ENCODE peak calls at places on chromosome 19, in four cellular contexts. Q, I, D and L are unnamed samples.

GRCh38 chr19:4369109-4369887 is 25.9 kb downstream of the MPND start:
- DNase-seq in D (peak; percentile 90), I (no peak), Q (no peak), L (no peak)

GRCh38 chr19:49809155-49809986 is 3.7 kb downstream of the FUZ start:
- DNase-seq in Q (peak; percentile 67), I (peak; percentile 42), D (no peak), L (peak; percentile 18)

GRCh38 chr19:48999481-49000325 is 6.0 kb downstream of the RUVBL2 start:
- DNase-seq in I (peak; percentile 85), D (no peak), Q (peak; percentile 89), L (peak; percentile 64)

GRCh38 chr19:41225238-41226052 is 6.4 kb downstream of the AXL start:
- DNase-seq in Q (peak; percentile 63), D (no peak), I (peak; percentile 100), L (peak; percentile 90)

GRCh38 chr19:47707135-47707925 is 5.9 kb upstream of the EHD2 start:
- DNase-seq in D (peak; percentile 21), Q (peak; percentile 92), I (peak; percentile 93), L (peak; percentile 68)

GRCh38 chr19:51327066-51327985 is 14.6 kb downstream of the VSIG10L start:
- DNase-seq in D (no peak), Q (peak; percentile 79), I (peak; percentile 85), L (peak; percentile 30)

GRCh38 chr19:10111405-10111811 is at the start of gene P2RY11:
- DNase-seq in I (no peak), Q (no peak), D (peak; percentile 75), L (no peak)

GRCh38 chr19:49119411-49120324 is at the start of gene PPFIA3:
- DNase-seq in I (peak; percentile 62), Q (peak; percentile 63), D (no peak), L (peak; percentile 51)

GRCh38 chr19:17341845-17342244 is 4.5 kb downstream of the GTPBP3 start:
- DNase-seq in D (no peak), I (no peak), Q (no peak), L (no peak)

GRCh38 chr19:19464339-19465098 is 50.8 kb downstream of the TSSK6 start:
- DNase-seq in I (no peak), D (no peak), Q (peak; percentile 57), L (peak; percentile 51)

GRCh38 chr19:2798733-2799132 is 13.4 kb downstream of the THOP1 start:
- DNase-seq in D (no peak), Q (no peak), I (no peak), L (no peak)

GRCh38 chr19:42436006-42436405 is 6.7 kb downstream of the CXCL17 start:
- DNase-seq in I (no peak), D (no peak), Q (no peak), L (no peak)

GRCh38 chr19:55670280-55671053 is 4.6 kb upstream of the EPN1 start:
- DNase-seq in Q (peak; percentile 31), I (peak; percentile 82), D (no peak), L (peak; percentile 33)

GRCh38 chr19:33196446-33197193 is 2.5 kb downstream of the LRP3 start:
- DNase-seq in D (no peak), Q (no peak), I (no peak), L (no peak)

GRCh38 chr19:13781547-13781946 is 7.3 kb downstream of the C19orf53 start:
- DNase-seq in I (no peak), D (no peak), Q (peak; percentile 77), L (peak; percentile 91)

GRCh38 chr19:56167064-56167578 is 8.7 kb upstream of the GALP start:
- DNase-seq in I (no peak), Q (no peak), D (no peak), L (no peak)

GRCh38 chr19:11191273-11191755 is 6.0 kb downstream of the KANK2 start:
- DNase-seq in D (no peak), I (peak; percentile 51), Q (peak; percentile 34), L (peak; percentile 40)

GRCh38 chr19:1017115-1017905 is 3.6 kb downstream of the TMEM259 start:
- DNase-seq in D (no peak), Q (no peak), I (no peak), L (no peak)

GRCh38 chr19:1015782-1016646 is 4.9 kb downstream of the TMEM259 start:
- DNase-seq in I (no peak), D (no peak), Q (peak; percentile 60), L (no peak)

GRCh38 chr19:1015061-1015781 is 5.7 kb downstream of the TMEM259 start:
- DNase-seq in D (no peak), I (no peak), Q (no peak), L (no peak)

GRCh38 chr19:1017906-1018305 is 3.0 kb downstream of the TMEM259 start:
- DNase-seq in D (no peak), Q (no peak), I (no peak), L (no peak)

GRCh38 chr19:1016647-1017114 is 4.2 kb downstream of the TMEM259 start:
- DNase-seq in Q (no peak), I (peak; percentile 60), D (no peak), L (peak; percentile 51)
- TF ChIP-seq MAX in Q (no peak), I (no peak), D (no peak), L (no peak)

GRCh38 chr19:43759515-43759914 is 4.8 kb upstream of the SMG9 start:
- DNase-seq in Q (no peak), I (peak; percentile 82), D (no peak), L (peak; percentile 37)
- TF ChIP-seq MAX in Q (no peak), I (no peak), D (no peak), L (no peak)

GRCh38 chr19:57886046-57886445 is 2.8 kb downstream of the ZNF814 start:
- DNase-seq in D (no peak), I (no peak), Q (no peak), L (no peak)

GRCh38 chr19:57888107-57888493 is 737 bp downstream of the ZNF814 start:
- DNase-seq in Q (no peak), D (no peak), I (no peak), L (no peak)

GRCh38 chr19:57888494-57889231 is at the start of gene ZNF814:
- DNase-seq in I (peak; percentile 85), D (peak; percentile 55), Q (peak; percentile 94), L (peak; percentile 37)

DNA sequence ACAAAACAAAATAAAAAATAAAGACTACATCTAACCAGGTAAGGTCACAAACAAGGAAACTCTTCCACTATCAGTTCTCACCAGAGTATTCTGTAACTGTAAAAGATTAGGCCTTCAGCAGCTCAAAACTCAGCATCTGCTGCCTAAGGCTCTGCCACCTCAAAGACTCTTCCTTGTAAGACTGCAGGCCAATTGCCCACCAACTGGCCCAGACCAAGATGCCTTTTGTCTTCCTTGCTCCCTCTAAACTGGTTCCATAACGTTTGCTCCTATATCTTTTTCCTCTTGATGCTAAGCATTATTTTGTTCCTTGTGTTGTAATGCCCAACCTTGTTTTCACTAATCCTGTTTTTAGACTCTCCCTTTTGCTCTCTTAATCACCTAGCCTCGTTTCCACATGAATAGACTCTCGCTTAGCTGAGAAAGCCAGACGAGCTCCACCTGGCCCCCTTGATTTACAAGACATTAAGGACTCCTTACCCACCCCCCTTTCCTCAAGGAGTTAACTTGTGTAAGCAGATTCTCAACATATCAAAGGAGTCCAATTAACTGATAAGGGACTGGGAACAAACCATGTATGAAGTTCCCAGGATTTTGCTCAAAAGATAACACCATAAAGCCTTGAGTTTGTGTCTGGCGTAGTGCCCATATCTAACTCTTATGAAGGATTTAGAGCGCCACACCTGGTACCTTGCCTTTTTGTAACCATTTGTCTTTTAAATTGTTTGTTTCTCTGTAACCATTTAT is 1.5 kb downstream of the ZNF814 start:
- DNase-seq in D (no peak), I (no peak), Q (peak; percentile 44), L (no peak)
- TF ChIP-seq MAX in D (no peak), I (no peak), Q (peak; percentile 35), L (no peak)

GRCh38 chr19:39843919-39844793 is 2.0 kb downstream of the FBL start:
- DNase-seq in Q (no peak), D (no peak), I (peak; percentile 79), L (peak; percentile 61)
- TF ChIP-seq MAX in Q (no peak), D (no peak), I (no peak), L (no peak)

GRCh38 chr19:28466107-28467045 is 746.6 kb downstream of the UQCRFS1 start:
- DNase-seq in Q (peak; percentile 79), I (peak; percentile 66), D (no peak), L (no peak)
- TF ChIP-seq MAX in Q (no peak), I (no peak), D (no peak), L (no peak)